ENCODE peak calls at places on chromosome 14, in eight cellular contexts. B is sigmoid colon, P is transverse colon, U is HepG2, K is endothelial cell of umbilical vein, Q is suprapubic skin, A is prostate gland, H is K562. D is an unnamed sample.

GRCh38 chr14:35897616-35898111 is 71.5 kb downstream of the BRMS1L start:
- DNase-seq in K (no peak), A (no peak), B (no peak), Q (no peak), P (peak; percentile 35), U (peak; percentile 50), H (no peak), D (no peak)

GRCh38 chr14:74875941-74876913 is at the start of gene PROX2:
- DNase-seq in B (no peak), U (no peak), Q (no peak), P (no peak), A (no peak), K (peak; percentile 22), H (no peak), D (no peak)

GRCh38 chr14:74667758-74668157 is 45.1 kb downstream of the AREL1 start:
- DNase-seq in K (peak; percentile 64), P (no peak), U (no peak), B (no peak), H (no peak), Q (no peak), A (no peak), D (no peak)

GRCh38 chr14:68160779-68161546 is 341.4 kb downstream of the RAD51B start:
- DNase-seq in H (no peak), A (no peak), P (no peak), K (peak; percentile 73), Q (no peak), U (no peak), B (no peak), D (no peak)

GRCh38 chr14:68279777-68280233 is 460.2 kb downstream of the RAD51B start:
- DNase-seq in K (no peak), H (no peak), A (no peak), B (no peak), P (no peak), U (no peak), Q (no peak), D (no peak)

GRCh38 chr14:28603606-28604005 is 163.0 kb upstream of the FOXG1 start:
- DNase-seq in B (no peak), P (no peak), U (no peak), Q (no peak), A (peak; percentile 7), H (no peak), K (no peak), D (no peak)

GRCh38 chr14:74038015-74038859 is 19.1 kb downstream of the BBOF1 start:
- DNase-seq in B (no peak), H (peak; percentile 25), U (peak; percentile 67), K (peak; percentile 76), A (no peak), P (no peak), Q (no peak), D (no peak)

GRCh38 chr14:93044601-93045000 is 71.1 kb downstream of the ITPK1 start:
- DNase-seq in A (no peak), B (no peak), P (no peak), K (no peak), U (no peak), H (peak; percentile 18), Q (no peak), D (no peak)

GRCh38 chr14:99803803-99804202 is 10.6 kb downstream of the EML1 start:
- DNase-seq in H (no peak), Q (peak; percentile 40), B (no peak), A (no peak), P (no peak), U (no peak), K (no peak), D (no peak)

GRCh38 chr14:105061428-105062047 is 3.7 kb downstream of the GPR132 start:
- DNase-seq in H (peak; percentile 61), B (peak; percentile 76), A (no peak), P (peak; percentile 62), U (no peak), Q (peak; percentile 64), K (no peak), D (peak; percentile 44)

GRCh38 chr14:30108975-30109700 is 181.5 kb upstream of the PRKD1 start:
- DNase-seq in Q (no peak), H (no peak), A (no peak), U (no peak), B (no peak), P (no peak), K (no peak), D (no peak)

GRCh38 chr14:54688229-54688628 is 121.3 kb downstream of the SAMD4A start:
- DNase-seq in B (no peak), Q (no peak), A (no peak), K (no peak), P (no peak), H (no peak), U (no peak), D (no peak)

GRCh38 chr14:62743569-62743968 is 301.7 kb downstream of the KCNH5 start:
- DNase-seq in P (no peak), Q (no peak), B (no peak), U (no peak), K (no peak), H (no peak), A (no peak), D (no peak)

GRCh38 chr14:44897844-44898151 is 63.9 kb downstream of the KLHL28 start:
- DNase-seq in Q (no peak), U (no peak), B (no peak), K (peak; percentile 68), A (no peak), H (no peak), P (no peak), D (no peak)

GRCh38 chr14:68633131-68633991 is 159.5 kb downstream of the ZFP36L1 start:
- DNase-seq in B (peak; percentile 80), U (no peak), K (no peak), A (no peak), H (no peak), Q (peak; percentile 63), P (no peak), D (no peak)

GRCh38 chr14:82641050-82641540 is 1107.4 kb upstream of the SEL1L start:
- DNase-seq in Q (no peak), H (no peak), B (no peak), U (no peak), A (no peak), K (no peak), P (no peak), D (no peak)

GRCh38 chr14:102314242-102315011 is 5.1 kb upstream of the ZNF839 start:
- DNase-seq in U (peak; percentile 53), H (peak; percentile 73), K (peak; percentile 82), Q (peak; percentile 92), B (peak; percentile 93), P (peak; percentile 89), A (peak; percentile 81), D (peak; percentile 85)

GRCh38 chr14:62289471-62289870 is 527.3 kb downstream of the SNAPC1 start:
- DNase-seq in B (no peak), K (no peak), U (no peak), P (no peak), H (no peak), A (no peak), Q (no peak), D (no peak)

GRCh38 chr14:41385787-41386186 is 220.9 kb upstream of the LRFN5 start:
- DNase-seq in K (no peak), H (no peak), B (no peak), U (no peak), A (no peak), P (no peak), Q (no peak), D (no peak)

GRCh38 chr14:95677168-95677835 is 8.9 kb upstream of the TCL1B start:
- DNase-seq in Q (no peak), U (no peak), H (no peak), B (no peak), A (no peak), K (no peak), P (no peak), D (no peak)

GRCh38 chr14:95679148-95679547 is 7.1 kb upstream of the TCL1B start:
- DNase-seq in B (no peak), H (no peak), K (no peak), U (no peak), P (no peak), Q (no peak), A (no peak), D (no peak)

GRCh38 chr14:95683793-95684192 is 2.4 kb upstream of the TCL1B start:
- DNase-seq in K (no peak), P (peak; percentile 16), H (no peak), U (peak; percentile 11), B (no peak), A (no peak), Q (no peak), D (peak; percentile 36)

GRCh38 chr14:95681153-95681552 is 5.1 kb upstream of the TCL1B start:
- DNase-seq in B (no peak), Q (no peak), P (no peak), K (no peak), A (no peak), U (no peak), H (no peak), D (no peak)

GRCh38 chr14:95679995-95680735 is 6.1 kb upstream of the TCL1B start:
- DNase-seq in P (no peak), Q (no peak), B (no peak), A (no peak), U (peak; percentile 21), H (no peak), K (no peak), D (no peak)
- TF ChIP-seq CTCF in P (no peak), Q (no peak), B (no peak), A (no peak), U (peak; percentile 55), H (no peak), K (no peak), D (no peak)

GRCh38 chr14:71668942-71669341 is 263.3 kb upstream of the RGS6 start:
- DNase-seq in B (no peak), U (no peak), H (no peak), Q (no peak), A (no peak), K (no peak), P (no peak), D (no peak)
- TF ChIP-seq POLR2AphosphoS5 in B (no peak), U (no peak), H (no peak), Q (no peak), A (no peak), K (no peak), P (no peak), D (no peak)

GRCh38 chr14:64879635-64880381 is at the start of gene SPTB:
- DNase-seq in H (peak; percentile 89), U (no peak), P (peak; percentile 58), Q (peak; percentile 64), A (peak; percentile 30), B (no peak), K (no peak), D (peak; percentile 53)

GRCh38 chr14:64878775-64879634 is 702 bp downstream of the SPTB start:
- DNase-seq in B (no peak), Q (peak; percentile 60), U (no peak), A (no peak), K (no peak), P (peak; percentile 12), H (peak; percentile 15), D (no peak)

GRCh38 chr14:64875350-64875749 is 4.4 kb downstream of the SPTB start:
- DNase-seq in P (no peak), B (no peak), Q (no peak), A (no peak), H (no peak), U (no peak), K (no peak), D (no peak)

GRCh38 chr14:64885555-64885954 is 5.8 kb upstream of the SPTB start:
- DNase-seq in H (no peak), B (no peak), A (no peak), K (no peak), Q (no peak), P (no peak), U (no peak), D (no peak)

GRCh38 chr14:64880382-64881121 is 845 bp upstream of the SPTB start:
- DNase-seq in A (peak; percentile 14), Q (peak; percentile 60), B (peak; percentile 62), H (peak; percentile 71), P (peak; percentile 43), K (peak; percentile 8), U (no peak), D (peak; percentile 46)
- TF ChIP-seq POLR2A in A (no peak), Q (no peak), B (no peak), H (peak; percentile 60), P (no peak), K (no peak), U (no peak), D (no peak)

GRCh38 chr14:90461425-90461824 is 64.6 kb downstream of the CALM1 start:
- DNase-seq in B (no peak), Q (no peak), A (no peak), P (no peak), K (no peak), U (no peak), H (no peak), D (no peak)
- TF ChIP-seq CTCF in B (no peak), Q (no peak), A (no peak), P (no peak), K (no peak), U (peak; percentile 28), H (peak; percentile 61), D (no peak)

D was measured in stomach.